ENCODE peak calls at places on chromosomes 11 and 22, in seven cellular contexts. One of them, this sample, is unnamed.

GRCh38 chr11:62806611-62807121 is 1.4 kb upstream of the NXF1 start:
- DNase-seq in fibroblast of villous mesenchyme: peak
- DNase-seq in kidney epithelial cell: no peak
- DNase-seq in right lobe of liver: peak
- DNase-seq in A549: no peak
- DNase-seq in IMR-90: peak
- DNase-seq in foreskin fibroblast: peak
- DNase-seq in this sample: no peak

GRCh38 chr11:93603225-93603624 is 58.3 kb upstream of the CEP295 start:
- DNase-seq in A549: no peak
- DNase-seq in right lobe of liver: no peak
- DNase-seq in foreskin fibroblast: no peak
- DNase-seq in kidney epithelial cell: no peak
- DNase-seq in fibroblast of villous mesenchyme: no peak
- DNase-seq in IMR-90: no peak
- DNase-seq in this sample: no peak

GRCh38 chr11:32829680-32830412 is at the start of gene PRRG4:
- DNase-seq in foreskin fibroblast: peak
- DNase-seq in A549: peak
- DNase-seq in right lobe of liver: peak
- DNase-seq in fibroblast of villous mesenchyme: peak
- DNase-seq in kidney epithelial cell: no peak
- DNase-seq in IMR-90: peak
- DNase-seq in this sample: no peak

GRCh38 chr22:46828323-46829139 is 66.1 kb downstream of the TBC1D22A start:
- DNase-seq in kidney epithelial cell: no peak
- DNase-seq in foreskin fibroblast: no peak
- DNase-seq in IMR-90: no peak
- DNase-seq in right lobe of liver: no peak
- DNase-seq in fibroblast of villous mesenchyme: no peak
- DNase-seq in A549: peak
- DNase-seq in this sample: no peak

GRCh38 chr11:74863410-74863809 is 85.5 kb downstream of the XRRA1 start:
- DNase-seq in foreskin fibroblast: no peak
- DNase-seq in kidney epithelial cell: no peak
- DNase-seq in right lobe of liver: no peak
- DNase-seq in A549: no peak
- DNase-seq in fibroblast of villous mesenchyme: no peak
- DNase-seq in IMR-90: no peak
- DNase-seq in this sample: no peak

GRCh38 chr11:93131709-93132108 is 66.1 kb downstream of the SLC36A4 start:
- DNase-seq in IMR-90: no peak
- DNase-seq in fibroblast of villous mesenchyme: peak
- DNase-seq in kidney epithelial cell: no peak
- DNase-seq in foreskin fibroblast: no peak
- DNase-seq in right lobe of liver: no peak
- DNase-seq in A549: peak
- DNase-seq in this sample: no peak

GRCh38 chr22:39174498-39175120 is 22.1 kb upstream of the CBX7 start:
- DNase-seq in foreskin fibroblast: peak
- DNase-seq in fibroblast of villous mesenchyme: peak
- DNase-seq in right lobe of liver: peak
- DNase-seq in kidney epithelial cell: peak
- DNase-seq in A549: peak
- DNase-seq in IMR-90: peak
- DNase-seq in this sample: peak

GRCh38 chr11:33266418-33267215 is 9.4 kb downstream of the HIPK3 start:
- DNase-seq in A549: peak
- DNase-seq in foreskin fibroblast: no peak
- DNase-seq in kidney epithelial cell: no peak
- DNase-seq in fibroblast of villous mesenchyme: peak
- DNase-seq in right lobe of liver: no peak
- DNase-seq in IMR-90: peak
- DNase-seq in this sample: no peak

GRCh38 chr11:126185200-126186030 is 26.0 kb downstream of the RPUSD4 start:
- DNase-seq in foreskin fibroblast: no peak
- DNase-seq in kidney epithelial cell: no peak
- DNase-seq in fibroblast of villous mesenchyme: no peak
- DNase-seq in right lobe of liver: no peak
- DNase-seq in A549: no peak
- DNase-seq in IMR-90: no peak
- DNase-seq in this sample: no peak

GRCh38 chr11:116276051-116277044 is 496.4 kb downstream of the BUD13 start:
- DNase-seq in kidney epithelial cell: peak
- DNase-seq in right lobe of liver: peak
- DNase-seq in A549: peak
- DNase-seq in fibroblast of villous mesenchyme: peak
- DNase-seq in IMR-90: peak
- DNase-seq in foreskin fibroblast: no peak
- DNase-seq in this sample: no peak

GRCh38 chr11:98568011-98568410 is 452.7 kb upstream of the CNTN5 start:
- DNase-seq in foreskin fibroblast: no peak
- DNase-seq in kidney epithelial cell: no peak
- DNase-seq in A549: no peak
- DNase-seq in IMR-90: no peak
- DNase-seq in right lobe of liver: no peak
- DNase-seq in fibroblast of villous mesenchyme: no peak
- DNase-seq in this sample: no peak

GRCh38 chr22:43570531-43571144 is 158.8 kb downstream of the MPPED1 start:
- DNase-seq in A549: no peak
- DNase-seq in right lobe of liver: no peak
- DNase-seq in foreskin fibroblast: no peak
- DNase-seq in kidney epithelial cell: no peak
- DNase-seq in fibroblast of villous mesenchyme: no peak
- DNase-seq in IMR-90: no peak
- DNase-seq in this sample: no peak

GRCh38 chr22:43395296-43395695 is 16.5 kb upstream of the MPPED1 start:
- DNase-seq in right lobe of liver: no peak
- DNase-seq in foreskin fibroblast: no peak
- DNase-seq in IMR-90: no peak
- DNase-seq in fibroblast of villous mesenchyme: no peak
- DNase-seq in kidney epithelial cell: no peak
- DNase-seq in A549: no peak
- DNase-seq in this sample: no peak

GRCh38 chr22:44102121-44102520 is 78.0 kb downstream of the PARVB start:
- DNase-seq in right lobe of liver: peak
- DNase-seq in kidney epithelial cell: no peak
- DNase-seq in IMR-90: no peak
- DNase-seq in A549: no peak
- DNase-seq in foreskin fibroblast: no peak
- DNase-seq in fibroblast of villous mesenchyme: no peak
- DNase-seq in this sample: no peak

GRCh38 chr22:22463855-22464540 is 44.5 kb downstream of the ZNF280B start:
- DNase-seq in right lobe of liver: no peak
- DNase-seq in IMR-90: peak
- DNase-seq in kidney epithelial cell: no peak
- DNase-seq in foreskin fibroblast: peak
- DNase-seq in fibroblast of villous mesenchyme: peak
- DNase-seq in A549: peak
- DNase-seq in this sample: peak

DNA sequence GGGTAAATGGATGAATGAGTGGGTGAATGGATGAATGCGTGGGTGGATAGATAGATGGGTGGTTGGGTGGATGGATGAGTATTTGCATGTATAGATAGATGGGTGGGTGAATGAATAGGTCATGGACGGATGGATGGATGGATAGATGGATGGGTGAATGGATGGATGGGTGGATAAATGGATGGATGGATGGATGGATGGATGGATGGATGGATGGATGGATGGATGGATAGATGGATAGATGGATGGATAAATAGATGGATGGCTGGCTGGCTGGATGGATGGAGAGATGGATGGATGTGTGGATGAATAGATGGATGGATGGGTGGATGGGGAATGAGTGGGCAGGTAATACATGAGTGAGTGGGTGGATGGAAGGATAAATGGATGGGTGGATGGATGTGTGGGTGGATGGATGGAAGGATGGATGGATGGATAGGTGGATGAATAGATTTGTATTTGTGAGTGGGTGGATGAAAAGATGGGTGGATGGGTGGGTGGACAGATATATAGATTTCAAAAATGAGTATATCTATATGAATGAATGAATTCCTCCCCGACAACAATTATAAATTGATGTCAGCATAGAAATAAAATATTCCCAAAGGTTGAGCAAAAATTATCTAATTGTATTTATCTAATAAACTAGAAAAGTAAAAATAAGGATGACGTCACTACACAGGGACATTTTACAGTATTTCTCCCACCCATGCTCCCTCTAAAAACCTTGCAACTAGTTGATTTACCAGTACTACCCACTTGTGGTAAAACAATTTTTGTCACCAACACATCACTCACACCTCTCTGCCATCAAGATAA is 563 bp upstream of the CRTAM start:
- DNase-seq in A549: no peak
- DNase-seq in fibroblast of villous mesenchyme: no peak
- DNase-seq in kidney epithelial cell: no peak
- DNase-seq in IMR-90: no peak
- DNase-seq in foreskin fibroblast: no peak
- DNase-seq in right lobe of liver: no peak
- DNase-seq in this sample: no peak
- H3K4me3 ChIP-seq in A549: no peak
- H3K4me3 ChIP-seq in fibroblast of villous mesenchyme: no peak
- H3K4me3 ChIP-seq in kidney epithelial cell: no peak
- H3K4me3 ChIP-seq in IMR-90: no peak
- H3K4me3 ChIP-seq in foreskin fibroblast: no peak
- H3K4me3 ChIP-seq in right lobe of liver: no peak
- H3K4me3 ChIP-seq in this sample: no peak

GRCh38 chr11:47645500-47645899 is 3.1 kb upstream of the MTCH2 start:
- DNase-seq in right lobe of liver: no peak
- DNase-seq in kidney epithelial cell: no peak
- DNase-seq in A549: no peak
- DNase-seq in IMR-90: no peak
- DNase-seq in foreskin fibroblast: no peak
- DNase-seq in fibroblast of villous mesenchyme: no peak
- DNase-seq in this sample: no peak

GRCh38 chr11:47641585-47642098 is 717 bp downstream of the MTCH2 start:
- DNase-seq in fibroblast of villous mesenchyme: no peak
- DNase-seq in kidney epithelial cell: no peak
- DNase-seq in IMR-90: no peak
- DNase-seq in A549: no peak
- DNase-seq in right lobe of liver: no peak
- DNase-seq in foreskin fibroblast: no peak
- DNase-seq in this sample: no peak

GRCh38 chr11:47646019-47646418 is 3.7 kb upstream of the MTCH2 start:
- DNase-seq in fibroblast of villous mesenchyme: no peak
- DNase-seq in right lobe of liver: no peak
- DNase-seq in kidney epithelial cell: no peak
- DNase-seq in IMR-90: no peak
- DNase-seq in A549: no peak
- DNase-seq in foreskin fibroblast: no peak
- DNase-seq in this sample: no peak

DNA sequence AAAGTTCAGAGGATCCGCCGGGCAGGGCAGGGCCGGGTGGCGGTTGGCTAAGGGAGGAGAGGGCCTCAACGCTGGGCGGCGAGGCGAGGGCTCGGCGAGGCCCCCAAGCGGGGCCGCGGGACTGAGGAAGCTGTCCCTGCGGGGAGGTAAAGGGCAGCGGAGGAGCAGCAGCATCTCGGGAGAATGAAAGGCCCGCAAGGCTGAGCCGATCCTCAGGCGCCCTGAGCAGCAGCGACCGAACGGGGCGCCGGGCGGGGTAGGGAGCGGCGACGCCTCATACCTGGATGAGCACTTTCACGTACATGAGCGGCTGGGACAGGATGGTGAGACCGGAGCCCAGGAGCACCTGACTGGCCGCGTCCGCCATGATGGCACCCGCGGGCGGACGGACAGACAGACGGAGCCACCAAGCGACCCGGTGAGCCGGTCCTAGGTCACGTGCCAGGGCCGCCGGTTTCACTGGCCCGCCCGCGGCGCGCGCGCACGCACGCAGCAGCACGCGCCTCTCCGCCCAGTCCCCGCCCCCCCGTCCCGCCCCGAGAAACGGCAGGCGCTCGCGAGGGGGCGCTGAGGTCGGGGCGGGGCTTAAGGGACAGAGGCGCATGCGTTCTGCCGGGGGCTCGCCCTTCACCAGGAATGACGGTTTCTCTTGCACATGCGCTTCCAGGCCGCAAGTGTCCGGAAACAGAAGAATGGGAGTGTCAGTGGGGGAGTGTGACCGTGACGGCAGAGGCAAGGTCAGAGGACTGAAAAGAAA is at the start of gene MTCH2:
- DNase-seq in IMR-90: peak
- DNase-seq in right lobe of liver: peak
- DNase-seq in kidney epithelial cell: peak
- DNase-seq in A549: peak
- DNase-seq in foreskin fibroblast: peak
- DNase-seq in fibroblast of villous mesenchyme: peak
- DNase-seq in this sample: peak
- TF ChIP-seq CTCF in IMR-90: peak
- TF ChIP-seq CTCF in right lobe of liver: peak
- TF ChIP-seq CTCF in kidney epithelial cell: peak
- TF ChIP-seq CTCF in A549: peak
- TF ChIP-seq CTCF in foreskin fibroblast: no peak
- TF ChIP-seq CTCF in fibroblast of villous mesenchyme: no peak
- TF ChIP-seq CTCF in this sample: no peak

GRCh38 chr11:59226396-59226795 is 13.7 kb upstream of the MPEG1 start:
- DNase-seq in IMR-90: no peak
- DNase-seq in foreskin fibroblast: no peak
- DNase-seq in fibroblast of villous mesenchyme: no peak
- DNase-seq in kidney epithelial cell: no peak
- DNase-seq in right lobe of liver: no peak
- DNase-seq in A549: no peak
- DNase-seq in this sample: no peak
- H3K4me3 ChIP-seq in IMR-90: no peak
- H3K4me3 ChIP-seq in foreskin fibroblast: no peak
- H3K4me3 ChIP-seq in fibroblast of villous mesenchyme: no peak
- H3K4me3 ChIP-seq in kidney epithelial cell: no peak
- H3K4me3 ChIP-seq in right lobe of liver: no peak
- H3K4me3 ChIP-seq in A549: no peak
- H3K4me3 ChIP-seq in this sample: no peak

DNA sequence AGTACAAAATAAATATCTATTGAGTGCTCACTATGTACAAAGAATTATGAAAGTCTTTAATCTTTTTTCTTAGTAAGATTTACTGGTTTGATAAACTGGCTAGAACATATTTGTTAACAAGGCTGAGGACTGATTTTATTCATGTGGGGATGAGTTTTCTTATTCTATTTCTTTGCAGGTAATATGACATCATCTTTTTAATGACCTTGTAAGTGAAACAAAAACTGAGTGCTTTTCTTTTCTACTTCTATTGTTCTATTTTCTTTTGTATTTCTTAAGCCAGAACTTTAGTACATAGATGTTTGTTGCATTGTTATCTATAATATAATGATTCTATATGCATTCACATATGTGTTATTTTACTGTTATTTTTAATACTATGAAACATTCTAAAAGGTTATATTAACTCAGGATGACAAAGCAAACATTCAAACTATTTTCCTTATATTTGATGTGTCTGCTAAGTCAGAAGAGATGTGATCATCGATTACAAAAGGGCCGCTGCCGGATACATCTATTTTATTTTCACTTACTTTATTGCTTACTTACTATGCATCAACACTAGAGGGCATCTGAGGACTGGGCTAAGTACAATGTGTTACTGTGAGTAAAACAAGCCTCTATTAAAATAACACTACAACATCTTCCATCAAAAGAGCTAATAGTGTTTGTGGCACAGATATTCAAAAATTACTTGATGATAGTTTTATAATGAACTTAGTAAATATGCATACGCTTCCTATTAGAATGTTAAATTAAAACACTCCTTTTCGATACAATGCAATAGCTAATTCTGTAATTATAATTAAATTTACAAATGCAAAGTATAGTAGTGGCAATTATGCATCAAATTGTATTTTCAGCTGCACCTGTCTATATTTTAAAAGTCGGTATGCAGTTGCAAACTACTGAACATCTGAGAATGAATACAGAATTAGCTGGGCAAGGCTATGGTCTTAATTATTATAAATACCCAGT is 110.8 kb upstream of the ARHGAP42 start:
- DNase-seq in kidney epithelial cell: no peak
- DNase-seq in IMR-90: peak
- DNase-seq in foreskin fibroblast: peak
- DNase-seq in fibroblast of villous mesenchyme: peak
- DNase-seq in A549: peak
- DNase-seq in right lobe of liver: no peak
- DNase-seq in this sample: no peak
- TF ChIP-seq CTCF in kidney epithelial cell: peak
- TF ChIP-seq CTCF in IMR-90: peak
- TF ChIP-seq CTCF in foreskin fibroblast: peak
- TF ChIP-seq CTCF in fibroblast of villous mesenchyme: peak
- TF ChIP-seq CTCF in A549: peak
- TF ChIP-seq CTCF in right lobe of liver: peak
- TF ChIP-seq CTCF in this sample: peak